ENCODE peak calls at places on chromosomes 7 and 10, in four cellular contexts. V is brain microvascular endothelial cell, F is BJ, A is GM23338. D is an unnamed sample.

GRCh38 chr10:21318768-21319167 is 206.7 kb downstream of the SKIDA1 start:
- DNase-seq in F (no peak), A (no peak), V (no peak), D (no peak)

GRCh38 chr7:108408294-108409004 is 47.8 kb downstream of the NRCAM start:
- DNase-seq in F (no peak), A (no peak), V (no peak), D (no peak)

GRCh38 chr7:128136215-128136597 is 104.9 kb upstream of the LEP start:
- DNase-seq in F (no peak), V (no peak), A (peak), D (no peak)

GRCh38 chr7:1289681-1290261 is 57.1 kb downstream of the UNCX start:
- DNase-seq in F (no peak), V (no peak), A (peak), D (no peak)

GRCh38 chr10:132836832-132837540 is 51.0 kb upstream of the NKX6-2 start:
- DNase-seq in A (peak), V (no peak), F (no peak), D (no peak)

GRCh38 chr10:100382553-100382952 is 35.5 kb downstream of the SCD start:
- DNase-seq in F (no peak), A (no peak), V (no peak), D (no peak)

GRCh38 chr7:38169862-38170261 is 8.2 kb upstream of the STARD3NL start:
- DNase-seq in V (peak), F (no peak), A (no peak), D (peak)

GRCh38 chr7:159099711-159100231 is 44.9 kb downstream of the VIPR2 start:
- DNase-seq in V (no peak), A (no peak), F (no peak), D (no peak)

GRCh38 chr7:43454936-43455518 is 127.9 kb upstream of the STK17A start:
- DNase-seq in V (peak), F (peak), A (peak), D (peak)

GRCh38 chr7:13981070-13981469 is 8.4 kb downstream of the ETV1 start:
- DNase-seq in A (peak), F (peak), V (peak), D (peak)

GRCh38 chr7:138945169-138945568 is 36.0 kb downstream of the KIAA1549 start:
- DNase-seq in A (no peak), V (no peak), F (no peak), D (no peak)

GRCh38 chr10:104300736-104301292 is 31.8 kb downstream of the GSTO2 start:
- DNase-seq in V (peak), A (no peak), F (peak), D (peak)

GRCh38 chr10:101061814-101062230 is at the start of gene KAZALD1:
- DNase-seq in A (no peak), V (no peak), F (no peak), D (no peak)

GRCh38 chr10:43380610-43381222 is 9.3 kb downstream of the FXYD4 start:
- DNase-seq in V (no peak), F (no peak), A (no peak), D (no peak)

GRCh38 chr7:131890191-131890590 is 333.8 kb upstream of the PODXL start:
- DNase-seq in A (no peak), F (no peak), V (no peak), D (no peak)

GRCh38 chr10:92880233-92880861 is 32.0 kb downstream of the EXOC6 start:
- DNase-seq in V (peak), F (peak), A (peak), D (no peak)

GRCh38 chr10:36019749-36020148 is 377.7 kb upstream of the FZD8 start:
- DNase-seq in V (no peak), F (no peak), A (no peak), D (no peak)

GRCh38 chr10:17649052-17649451 is 5.1 kb downstream of the STAM start:
- DNase-seq in A (no peak), V (no peak), F (no peak), D (no peak)

GRCh38 chr7:54921116-54921515 is 97.7 kb upstream of the EGFR start:
- DNase-seq in A (no peak), F (no peak), V (no peak), D (no peak)

GRCh38 chr10:37976091-37976879 is at the start of gene ZNF25:
- DNase-seq in V (peak), A (peak), F (peak), D (peak)

GRCh38 chr7:28815369-28815927 is 142.7 kb downstream of the TRIL start:
- DNase-seq in A (no peak), F (no peak), V (no peak), D (no peak)
- H3K4me3 ChIP-seq in A (no peak), F (no peak), V (no peak), D (no peak)

GRCh38 chr10:10911471-10911921 is 106.2 kb upstream of the CELF2 start:
- DNase-seq in F (peak), V (peak), A (peak), D (peak)

GRCh38 chr10:10914129-10914528 is 103.5 kb upstream of the CELF2 start:
- DNase-seq in F (no peak), V (peak), A (no peak), D (no peak)

GRCh38 chr10:10915215-10915614 is 102.5 kb upstream of the CELF2 start:
- DNase-seq in V (peak), A (no peak), F (no peak), D (no peak)

GRCh38 chr10:10910634-10911033 is 107.0 kb upstream of the CELF2 start:
- DNase-seq in A (no peak), V (no peak), F (no peak), D (no peak)

DNA sequence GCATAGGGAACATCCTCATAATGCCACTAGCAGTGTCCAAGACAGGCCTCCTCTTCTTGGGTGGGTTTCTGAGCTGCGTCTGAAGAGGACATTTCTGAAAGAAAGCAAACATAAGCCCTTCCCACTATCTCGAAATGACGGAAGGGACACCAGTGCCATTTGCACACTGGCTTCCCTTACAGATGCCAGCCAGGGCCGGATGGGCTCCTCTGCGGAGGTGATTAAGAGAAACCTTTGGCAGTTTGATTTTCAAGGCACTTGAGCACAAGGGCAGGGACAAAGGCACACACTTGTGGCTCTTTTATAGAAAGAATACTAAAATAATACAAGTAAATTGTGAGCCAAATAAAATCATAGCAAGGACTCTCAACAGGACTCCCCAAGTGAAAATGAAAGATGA is 106.6 kb upstream of the CELF2 start:
- DNase-seq in F (no peak), V (no peak), A (no peak), D (no peak)
- TF ChIP-seq CTCF in F (no peak), V (no peak), A (no peak), D (no peak)

GRCh38 chr7:86949052-86949778 is 110.2 kb downstream of the ELAPOR2 start:
- DNase-seq in A (peak), F (no peak), V (no peak), D (no peak)
- H3K4me3 ChIP-seq in A (no peak), F (no peak), V (no peak), D (no peak)

GRCh38 chr7:112970771-112971170 is 115.9 kb downstream of the GPR85 start:
- DNase-seq in A (no peak), F (no peak), V (no peak), D (no peak)
- TF ChIP-seq CTCF in A (no peak), F (no peak), V (peak), D (no peak)

GRCh38 chr10:99234739-99235468 is 748 bp downstream of the HPSE2 start:
- DNase-seq in V (no peak), F (no peak), A (peak), D (no peak)

GRCh38 chr10:99234067-99234738 is 1.4 kb downstream of the HPSE2 start:
- DNase-seq in F (no peak), V (peak), A (peak), D (no peak)

GRCh38 chr10:99233680-99234018 is 2.0 kb downstream of the HPSE2 start:
- DNase-seq in V (no peak), F (no peak), A (no peak), D (no peak)

GRCh38 chr10:99233000-99233679 is 2.5 kb downstream of the HPSE2 start:
- DNase-seq in F (no peak), V (no peak), A (peak), D (no peak)

GRCh38 chr10:99232357-99232999 is 3.2 kb downstream of the HPSE2 start:
- DNase-seq in A (peak), V (no peak), F (no peak), D (no peak)
- H3K4me3 ChIP-seq in A (peak), V (no peak), F (no peak), D (no peak)

GRCh38 chr7:100190059-100190711 is 12.5 kb downstream of the STAG3 start:
- DNase-seq in F (peak), V (peak), A (peak), D (no peak)
- TF ChIP-seq CTCF in F (peak), V (peak), A (peak), D (peak)

GRCh38 chr7:57245206-57245605 is 113.0 kb upstream of the ZNF479 start:
- DNase-seq in V (no peak), A (no peak), F (no peak), D (no peak)
- H3K4me3 ChIP-seq in V (no peak), A (no peak), F (no peak), D (no peak)

GRCh38 chr7:48096273-48096672 is 7.2 kb downstream of the UPP1 start:
- DNase-seq in A (no peak), F (no peak), V (no peak), D (no peak)

GRCh38 chr7:48098846-48099245 is 9.8 kb downstream of the UPP1 start:
- DNase-seq in F (no peak), V (no peak), A (no peak), D (no peak)

GRCh38 chr7:48091506-48092433 is 2.7 kb downstream of the UPP1 start:
- DNase-seq in A (no peak), F (no peak), V (no peak), D (no peak)

GRCh38 chr7:48097511-48098231 is 8.6 kb downstream of the UPP1 start:
- DNase-seq in F (no peak), V (no peak), A (no peak), D (no peak)

DNA sequence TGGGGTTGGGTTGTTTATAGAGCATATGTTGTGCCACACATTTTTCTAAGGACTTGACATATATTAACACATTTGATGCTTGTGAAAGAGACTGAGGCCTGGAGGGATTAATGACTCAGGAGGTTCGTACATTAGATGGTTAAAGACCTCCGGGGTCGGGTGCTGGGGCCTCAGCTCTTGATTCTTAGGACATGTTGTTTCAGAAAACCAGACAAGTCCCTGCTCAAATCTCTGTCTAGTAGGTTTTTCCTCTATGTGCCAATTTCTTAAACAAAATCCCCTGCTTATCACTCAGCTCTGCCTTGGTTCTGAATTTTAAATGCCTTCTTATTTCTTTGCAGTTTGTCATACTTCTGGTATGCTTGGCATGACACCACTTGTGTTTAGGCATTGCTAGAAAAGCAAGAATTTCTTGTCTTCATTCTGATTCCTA is 5.8 kb downstream of the UPP1 start:
- DNase-seq in V (peak), A (no peak), F (no peak), D (peak)
- TF ChIP-seq CTCF in V (no peak), A (no peak), F (no peak), D (no peak)

GRCh38 chr10:7478727-7479457 is 68.1 kb upstream of the SFMBT2 start:
- DNase-seq in F (no peak), V (no peak), A (no peak), D (no peak)
- H3K4me3 ChIP-seq in F (no peak), V (no peak), A (no peak), D (no peak)

D was measured in AG04449.